ENCODE peak calls at places on chromosomes 7 and 10, in five cellular contexts. One of them, this sample, is unnamed.

GRCh38 chr7:4726051-4726450 is 44.0 kb downstream of the FOXK1 start:
- DNase-seq in immature natural killer cell: no peak
- DNase-seq in GM04504: no peak
- DNase-seq in T-helper 1 cell: no peak
- DNase-seq in left ventricle myocardium inferior: no peak
- DNase-seq in this sample: no peak

GRCh38 chr7:151925446-151926335 is 30.6 kb upstream of the GALNTL5 start:
- DNase-seq in immature natural killer cell: peak
- DNase-seq in GM04504: no peak
- DNase-seq in T-helper 1 cell: no peak
- DNase-seq in left ventricle myocardium inferior: peak
- DNase-seq in this sample: no peak

GRCh38 chr7:37930226-37930948 is 9.9 kb downstream of the EPDR1 start:
- DNase-seq in GM04504: no peak
- DNase-seq in immature natural killer cell: no peak
- DNase-seq in T-helper 1 cell: no peak
- DNase-seq in left ventricle myocardium inferior: no peak
- DNase-seq in this sample: no peak

GRCh38 chr7:103809229-103809994 is 180.0 kb downstream of the RELN start:
- DNase-seq in immature natural killer cell: no peak
- DNase-seq in GM04504: no peak
- DNase-seq in left ventricle myocardium inferior: no peak
- DNase-seq in T-helper 1 cell: no peak
- DNase-seq in this sample: no peak

GRCh38 chr7:33970566-33970965 is 65.2 kb downstream of the BMPER start:
- DNase-seq in T-helper 1 cell: no peak
- DNase-seq in immature natural killer cell: no peak
- DNase-seq in left ventricle myocardium inferior: no peak
- DNase-seq in GM04504: no peak
- DNase-seq in this sample: no peak

GRCh38 chr7:128940494-128941322 is 3.0 kb downstream of the IRF5 start:
- DNase-seq in immature natural killer cell: peak
- DNase-seq in left ventricle myocardium inferior: peak
- DNase-seq in GM04504: no peak
- DNase-seq in T-helper 1 cell: no peak
- DNase-seq in this sample: peak

GRCh38 chr7:41189866-41190265 is 513.0 kb downstream of the INHBA start:
- DNase-seq in left ventricle myocardium inferior: no peak
- DNase-seq in T-helper 1 cell: no peak
- DNase-seq in GM04504: peak
- DNase-seq in immature natural killer cell: no peak
- DNase-seq in this sample: no peak

GRCh38 chr10:116819999-116820677 is 29.2 kb upstream of the ENO4 start:
- DNase-seq in T-helper 1 cell: no peak
- DNase-seq in immature natural killer cell: no peak
- DNase-seq in left ventricle myocardium inferior: no peak
- DNase-seq in GM04504: no peak
- DNase-seq in this sample: no peak

GRCh38 chr7:2687881-2688318 is at the start of gene AMZ1:
- DNase-seq in T-helper 1 cell: no peak
- DNase-seq in GM04504: no peak
- DNase-seq in immature natural killer cell: no peak
- DNase-seq in left ventricle myocardium inferior: no peak
- DNase-seq in this sample: no peak

GRCh38 chr10:88820990-88821389 is 18.5 kb downstream of the LIPM start:
- DNase-seq in immature natural killer cell: no peak
- DNase-seq in left ventricle myocardium inferior: no peak
- DNase-seq in T-helper 1 cell: no peak
- DNase-seq in GM04504: peak
- DNase-seq in this sample: no peak

GRCh38 chr10:71735709-71736569 is 16.4 kb upstream of the C10orf105 start:
- DNase-seq in immature natural killer cell: peak
- DNase-seq in GM04504: no peak
- DNase-seq in left ventricle myocardium inferior: no peak
- DNase-seq in T-helper 1 cell: no peak
- DNase-seq in this sample: no peak

GRCh38 chr10:77710759-77711682 is 73.4 kb upstream of the KCNMA1 start:
- DNase-seq in GM04504: peak
- DNase-seq in T-helper 1 cell: peak
- DNase-seq in left ventricle myocardium inferior: peak
- DNase-seq in immature natural killer cell: peak
- DNase-seq in this sample: peak

GRCh38 chr7:117759950-117760640 is 113.1 kb downstream of the CTTNBP2 start:
- DNase-seq in T-helper 1 cell: no peak
- DNase-seq in GM04504: no peak
- DNase-seq in immature natural killer cell: no peak
- DNase-seq in left ventricle myocardium inferior: no peak
- DNase-seq in this sample: no peak

GRCh38 chr10:89392974-89393373 is 551 bp downstream of the IFIT1 start:
- DNase-seq in GM04504: peak
- DNase-seq in left ventricle myocardium inferior: no peak
- DNase-seq in T-helper 1 cell: no peak
- DNase-seq in immature natural killer cell: peak
- DNase-seq in this sample: no peak

GRCh38 chr7:56048245-56048644 is 3.0 kb downstream of the PSPH start:
- DNase-seq in immature natural killer cell: no peak
- DNase-seq in left ventricle myocardium inferior: no peak
- DNase-seq in GM04504: no peak
- DNase-seq in T-helper 1 cell: no peak
- DNase-seq in this sample: no peak

GRCh38 chr7:105878746-105879605 is 2.6 kb upstream of the ATXN7L1 start:
- DNase-seq in immature natural killer cell: no peak
- DNase-seq in GM04504: no peak
- DNase-seq in left ventricle myocardium inferior: no peak
- DNase-seq in T-helper 1 cell: no peak
- DNase-seq in this sample: no peak

GRCh38 chr10:110649652-110650264 is 5.6 kb downstream of the RBM20 start:
- DNase-seq in left ventricle myocardium inferior: no peak
- DNase-seq in GM04504: no peak
- DNase-seq in T-helper 1 cell: no peak
- DNase-seq in immature natural killer cell: no peak
- DNase-seq in this sample: no peak

GRCh38 chr7:40507166-40507565 is 372.4 kb downstream of the SUGCT start:
- DNase-seq in GM04504: no peak
- DNase-seq in immature natural killer cell: no peak
- DNase-seq in T-helper 1 cell: no peak
- DNase-seq in left ventricle myocardium inferior: no peak
- DNase-seq in this sample: no peak

GRCh38 chr10:126420571-126421275 is 32.4 kb upstream of the ADAM12 start:
- DNase-seq in T-helper 1 cell: no peak
- DNase-seq in left ventricle myocardium inferior: no peak
- DNase-seq in immature natural killer cell: no peak
- DNase-seq in GM04504: no peak
- DNase-seq in this sample: no peak

GRCh38 chr7:157980774-157981173 is 606.8 kb downstream of the PTPRN2 start:
- DNase-seq in immature natural killer cell: no peak
- DNase-seq in left ventricle myocardium inferior: no peak
- DNase-seq in GM04504: no peak
- DNase-seq in T-helper 1 cell: no peak
- DNase-seq in this sample: no peak

GRCh38 chr10:110617455-110618162 is 26.5 kb upstream of the RBM20 start:
- DNase-seq in T-helper 1 cell: no peak
- DNase-seq in left ventricle myocardium inferior: no peak
- DNase-seq in immature natural killer cell: no peak
- DNase-seq in GM04504: no peak
- DNase-seq in this sample: no peak

GRCh38 chr7:70694357-70694908 is 437.5 kb upstream of the GALNT17 start:
- DNase-seq in left ventricle myocardium inferior: peak
- DNase-seq in immature natural killer cell: peak
- DNase-seq in GM04504: no peak
- DNase-seq in T-helper 1 cell: no peak
- DNase-seq in this sample: peak

GRCh38 chr7:22635349-22635748 is 91.7 kb upstream of the IL6 start:
- DNase-seq in GM04504: no peak
- DNase-seq in immature natural killer cell: no peak
- DNase-seq in left ventricle myocardium inferior: no peak
- DNase-seq in T-helper 1 cell: no peak
- DNase-seq in this sample: no peak

GRCh38 chr10:110822708-110823291 is 48.9 kb upstream of the PDCD4 start:
- DNase-seq in immature natural killer cell: no peak
- DNase-seq in GM04504: no peak
- DNase-seq in left ventricle myocardium inferior: no peak
- DNase-seq in T-helper 1 cell: no peak
- DNase-seq in this sample: no peak

GRCh38 chr10:90051053-90051452 is 349.7 kb downstream of the KIF20B start:
- DNase-seq in GM04504: no peak
- DNase-seq in immature natural killer cell: no peak
- DNase-seq in left ventricle myocardium inferior: no peak
- DNase-seq in T-helper 1 cell: no peak
- DNase-seq in this sample: no peak

GRCh38 chr7:151565541-151565940 is 45.8 kb upstream of the RHEB start:
- DNase-seq in T-helper 1 cell: no peak
- DNase-seq in immature natural killer cell: no peak
- DNase-seq in GM04504: peak
- DNase-seq in left ventricle myocardium inferior: no peak
- DNase-seq in this sample: no peak

GRCh38 chr7:95794917-95795515 is 22.7 kb downstream of the DYNC1I1 start:
- DNase-seq in T-helper 1 cell: no peak
- DNase-seq in immature natural killer cell: no peak
- DNase-seq in GM04504: peak
- DNase-seq in left ventricle myocardium inferior: no peak
- DNase-seq in this sample: no peak

GRCh38 chr7:103065666-103066065 is 8.9 kb downstream of the FBXL13 start:
- DNase-seq in left ventricle myocardium inferior: no peak
- DNase-seq in GM04504: no peak
- DNase-seq in T-helper 1 cell: no peak
- DNase-seq in immature natural killer cell: peak
- DNase-seq in this sample: peak

GRCh38 chr7:7911756-7912155 is 56.8 kb upstream of the GLCCI1 start:
- DNase-seq in GM04504: no peak
- DNase-seq in T-helper 1 cell: no peak
- DNase-seq in left ventricle myocardium inferior: no peak
- DNase-seq in immature natural killer cell: no peak
- DNase-seq in this sample: no peak

GRCh38 chr7:154553711-154554265 is 449.1 kb downstream of the PAXIP1 start:
- DNase-seq in T-helper 1 cell: no peak
- DNase-seq in GM04504: no peak
- DNase-seq in left ventricle myocardium inferior: no peak
- DNase-seq in immature natural killer cell: no peak
- DNase-seq in this sample: no peak

GRCh38 chr10:32971536-32972091 is 13.6 kb upstream of the ITGB1 start:
- DNase-seq in GM04504: no peak
- DNase-seq in left ventricle myocardium inferior: no peak
- DNase-seq in T-helper 1 cell: no peak
- DNase-seq in immature natural killer cell: no peak
- DNase-seq in this sample: no peak

GRCh38 chr10:6203331-6204062 is 765 bp downstream of the PFKFB3 start:
- DNase-seq in immature natural killer cell: peak
- DNase-seq in GM04504: no peak
- DNase-seq in left ventricle myocardium inferior: peak
- DNase-seq in T-helper 1 cell: no peak
- DNase-seq in this sample: peak

This sample was measured in memory B cell.